ENCODE peak calls at places on chromosomes 5 and 9, in four cellular contexts. One of them, this sample, is unnamed.

GRCh38 chr5:151208481-151208914 is 15.4 kb downstream of the CCDC69 start:
- DNase-seq in stomach: no peak
- DNase-seq in left lung: no peak
- DNase-seq in tibial nerve: no peak
- DNase-seq in this sample: no peak

GRCh38 chr5:2023196-2023595 is 140.5 kb upstream of the IRX4 start:
- DNase-seq in stomach: no peak
- DNase-seq in left lung: no peak
- DNase-seq in tibial nerve: no peak
- DNase-seq in this sample: no peak

GRCh38 chr5:57435701-57436134 is 46.9 kb downstream of the ACTBL2 start:
- DNase-seq in stomach: peak; percentile 59
- DNase-seq in tibial nerve: no peak
- DNase-seq in left lung: no peak
- DNase-seq in this sample: no peak

GRCh38 chr5:167488371-167488770 is 803.1 kb upstream of the WWC1 start:
- DNase-seq in tibial nerve: no peak
- DNase-seq in left lung: no peak
- DNase-seq in stomach: no peak
- DNase-seq in this sample: no peak

GRCh38 chr5:160959804-160960203 is 107.8 kb upstream of the ATP10B start:
- DNase-seq in tibial nerve: no peak
- DNase-seq in stomach: peak; percentile 90
- DNase-seq in left lung: no peak
- DNase-seq in this sample: peak; percentile 50

GRCh38 chr9:22229069-22229468 is 217.6 kb upstream of the DMRTA1 start:
- DNase-seq in tibial nerve: no peak
- DNase-seq in stomach: no peak
- DNase-seq in left lung: peak; percentile 21
- DNase-seq in this sample: no peak

GRCh38 chr5:141094481-141095262 is at the start of gene PCDHB2:
- DNase-seq in tibial nerve: no peak
- DNase-seq in stomach: no peak
- DNase-seq in left lung: no peak
- DNase-seq in this sample: no peak

GRCh38 chr9:134996591-134997530 is 79.1 kb upstream of the FCN1 start:
- DNase-seq in tibial nerve: no peak
- DNase-seq in left lung: no peak
- DNase-seq in stomach: no peak
- DNase-seq in this sample: no peak

GRCh38 chr9:82957526-82958379 is 105.2 kb downstream of the RASEF start:
- DNase-seq in tibial nerve: no peak
- DNase-seq in left lung: no peak
- DNase-seq in stomach: no peak
- DNase-seq in this sample: no peak

GRCh38 chr9:118533101-118533500 is 828.9 kb downstream of the TLR4 start:
- DNase-seq in left lung: no peak
- DNase-seq in tibial nerve: no peak
- DNase-seq in stomach: no peak
- DNase-seq in this sample: no peak

GRCh38 chr5:141490271-141490670 is 1.4 kb downstream of the PCDHGC5 start:
- DNase-seq in left lung: no peak
- DNase-seq in stomach: no peak
- DNase-seq in tibial nerve: no peak
- DNase-seq in this sample: no peak

GRCh38 chr9:134348404-134349155 is 22.3 kb downstream of the RXRA start:
- DNase-seq in tibial nerve: no peak
- DNase-seq in stomach: no peak
- DNase-seq in left lung: no peak
- DNase-seq in this sample: no peak

GRCh38 chr9:96169488-96169887 is 132.5 kb downstream of the HSD17B3 start:
- DNase-seq in stomach: peak; percentile 64
- DNase-seq in tibial nerve: peak; percentile 82
- DNase-seq in left lung: no peak
- DNase-seq in this sample: no peak

GRCh38 chr9:93708987-93709302 is 132.6 kb downstream of the PHF2 start:
- DNase-seq in left lung: no peak
- DNase-seq in stomach: no peak
- DNase-seq in tibial nerve: no peak
- DNase-seq in this sample: no peak

GRCh38 chr5:52878671-52879070 is 91.0 kb downstream of the ITGA1 start:
- DNase-seq in stomach: no peak
- DNase-seq in tibial nerve: no peak
- DNase-seq in left lung: no peak
- DNase-seq in this sample: no peak

GRCh38 chr9:121942866-121943265 is 150.2 kb downstream of the TTLL11 start:
- DNase-seq in left lung: no peak
- DNase-seq in stomach: no peak
- DNase-seq in tibial nerve: no peak
- DNase-seq in this sample: no peak

GRCh38 chr5:31377284-31377946 is 154.5 kb downstream of the DROSHA start:
- DNase-seq in stomach: no peak
- DNase-seq in tibial nerve: no peak
- DNase-seq in left lung: no peak
- DNase-seq in this sample: no peak

GRCh38 chr5:165616550-165617430 is 2111.4 kb downstream of the MAT2B start:
- DNase-seq in tibial nerve: no peak
- DNase-seq in left lung: no peak
- DNase-seq in stomach: no peak
- DNase-seq in this sample: no peak

GRCh38 chr5:159210306-159210722 is 961 bp upstream of the RNF145 start:
- DNase-seq in left lung: no peak
- DNase-seq in tibial nerve: no peak
- DNase-seq in stomach: no peak
- DNase-seq in this sample: no peak

GRCh38 chr5:176542596-176543427 is 5.6 kb upstream of the RNF44 start:
- DNase-seq in tibial nerve: no peak
- DNase-seq in stomach: no peak
- DNase-seq in left lung: peak; percentile 84
- DNase-seq in this sample: no peak

GRCh38 chr9:126456802-126457547 is 130.3 kb downstream of the MVB12B start:
- DNase-seq in tibial nerve: no peak
- DNase-seq in stomach: no peak
- DNase-seq in left lung: no peak
- DNase-seq in this sample: no peak

GRCh38 chr5:110251366-110251765 is 475.1 kb downstream of the TMEM232 start:
- DNase-seq in stomach: no peak
- DNase-seq in tibial nerve: no peak
- DNase-seq in left lung: no peak
- DNase-seq in this sample: no peak

GRCh38 chr5:66080664-66081063 is 63.4 kb upstream of the SREK1 start:
- DNase-seq in tibial nerve: no peak
- DNase-seq in left lung: no peak
- DNase-seq in stomach: no peak
- DNase-seq in this sample: no peak

GRCh38 chr5:154972476-154973080 is 31.7 kb downstream of the MRPL22 start:
- DNase-seq in tibial nerve: no peak
- DNase-seq in stomach: no peak
- DNase-seq in left lung: no peak
- DNase-seq in this sample: no peak

GRCh38 chr9:34862043-34862442 is 96.0 kb upstream of the PHF24 start:
- DNase-seq in stomach: no peak
- DNase-seq in left lung: no peak
- DNase-seq in tibial nerve: no peak
- DNase-seq in this sample: no peak

GRCh38 chr9:34559616-34560546 is 29.6 kb downstream of the CNTFR start:
- DNase-seq in left lung: no peak
- DNase-seq in tibial nerve: no peak
- DNase-seq in stomach: peak; percentile 59
- DNase-seq in this sample: peak; percentile 10

GRCh38 chr9:15444141-15444540 is 21.5 kb downstream of the SNAPC3 start:
- DNase-seq in stomach: no peak
- DNase-seq in tibial nerve: no peak
- DNase-seq in left lung: no peak
- DNase-seq in this sample: no peak
- H3K36me3 ChIP-seq in stomach: peaks cover 39% of the 10 kb centered on the region
- H3K36me3 ChIP-seq in tibial nerve: peaks cover 34% of the 10 kb centered on the region
- H3K36me3 ChIP-seq in left lung: peaks cover 5% of the 10 kb centered on the region
- H3K36me3 ChIP-seq in this sample: peaks cover 16% of the 10 kb centered on the region

GRCh38 chr9:137236238-137236935 is 4.7 kb upstream of the TUBB4B start:
- DNase-seq in left lung: peak; percentile 95
- DNase-seq in tibial nerve: peak; percentile 68
- DNase-seq in stomach: peak; percentile 93
- DNase-seq in this sample: peak; percentile 88

GRCh38 chr9:137236936-137237421 is 4.1 kb upstream of the TUBB4B start:
- DNase-seq in stomach: no peak
- DNase-seq in left lung: no peak
- DNase-seq in tibial nerve: no peak
- DNase-seq in this sample: no peak

GRCh38 chr9:137234055-137234697 is 3.5 kb downstream of the SLC34A3 start:
- DNase-seq in tibial nerve: no peak
- DNase-seq in stomach: no peak
- DNase-seq in left lung: no peak
- DNase-seq in this sample: no peak

GRCh38 chr9:137234758-137235423 is 4.2 kb downstream of the SLC34A3 start:
- DNase-seq in left lung: no peak
- DNase-seq in stomach: no peak
- DNase-seq in tibial nerve: no peak
- DNase-seq in this sample: no peak

DNA sequence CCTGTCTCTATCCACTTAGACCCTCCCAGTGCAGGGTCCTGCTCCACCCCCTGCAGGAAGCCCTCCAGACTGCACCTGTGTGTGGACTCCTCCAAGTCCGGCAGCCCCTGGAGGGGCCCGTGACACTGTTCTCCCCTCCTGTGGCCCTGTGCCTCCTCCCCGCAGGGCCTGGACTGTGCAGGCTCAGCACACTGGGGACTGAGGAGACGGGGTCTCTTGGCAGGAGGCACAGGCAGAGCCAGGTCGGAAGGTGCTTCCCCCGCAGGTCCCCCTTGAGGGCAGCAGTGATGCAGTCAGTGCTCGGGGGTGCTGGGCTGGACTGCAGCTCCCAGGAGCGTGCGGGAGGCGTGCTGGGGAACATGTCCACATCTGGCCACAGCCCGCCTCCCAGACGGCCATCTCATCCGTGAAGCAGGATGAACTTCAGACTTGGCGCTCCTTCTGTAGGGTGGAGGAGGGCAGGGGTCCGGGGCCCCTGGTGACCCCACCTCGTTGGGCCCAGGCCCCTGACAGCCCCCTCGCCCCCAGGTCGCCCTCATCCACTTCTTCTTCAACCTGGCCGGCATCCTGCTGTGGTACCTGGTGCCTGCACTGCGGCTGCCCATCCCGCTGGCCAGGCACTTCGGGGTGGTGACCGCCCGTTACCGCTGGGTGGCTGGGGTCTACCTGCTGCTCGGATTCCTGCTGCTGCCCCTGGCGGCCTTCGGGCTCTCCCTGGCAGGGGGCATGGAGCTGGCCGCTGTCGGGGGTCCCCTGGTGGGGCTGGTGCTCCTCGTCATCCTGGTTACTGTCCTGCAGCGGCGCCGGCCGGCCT is 4.9 kb downstream of the SLC34A3 start:
- DNase-seq in left lung: no peak
- DNase-seq in tibial nerve: no peak
- DNase-seq in stomach: no peak
- DNase-seq in this sample: no peak
- H3K4me3 ChIP-seq in left lung: peak overlapping the region; percentile 16
- H3K4me3 ChIP-seq in tibial nerve: peak overlapping the region; percentile 15
- H3K4me3 ChIP-seq in stomach: peak overlapping the region; percentile 34
- H3K4me3 ChIP-seq in this sample: no peak overlapping the region

DNA sequence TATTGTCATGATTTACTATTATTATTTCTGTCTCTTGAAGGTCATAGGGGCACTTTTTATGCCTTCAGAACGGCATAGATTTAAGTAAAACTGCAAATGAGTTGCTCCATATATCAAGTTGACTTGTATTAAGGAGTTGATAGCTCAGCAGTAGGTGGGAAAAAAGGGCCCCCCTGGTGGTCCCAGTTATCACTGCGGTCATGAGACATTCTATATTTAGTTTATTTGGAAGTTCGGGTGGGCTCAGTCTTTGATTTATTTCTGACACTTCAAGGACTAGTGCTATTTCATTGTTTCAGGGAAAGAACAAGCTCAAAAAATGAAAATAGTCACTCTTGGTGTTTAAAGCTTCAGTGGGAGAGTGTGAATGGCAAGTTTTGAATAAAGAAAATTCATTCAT is 159.3 kb downstream of the SLC24A2 start:
- DNase-seq in left lung: no peak
- DNase-seq in tibial nerve: no peak
- DNase-seq in stomach: no peak
- DNase-seq in this sample: no peak
- TF ChIP-seq CTCF in left lung: no peak
- TF ChIP-seq CTCF in tibial nerve: no peak
- TF ChIP-seq CTCF in stomach: no peak
- TF ChIP-seq CTCF in this sample: no peak

DNA sequence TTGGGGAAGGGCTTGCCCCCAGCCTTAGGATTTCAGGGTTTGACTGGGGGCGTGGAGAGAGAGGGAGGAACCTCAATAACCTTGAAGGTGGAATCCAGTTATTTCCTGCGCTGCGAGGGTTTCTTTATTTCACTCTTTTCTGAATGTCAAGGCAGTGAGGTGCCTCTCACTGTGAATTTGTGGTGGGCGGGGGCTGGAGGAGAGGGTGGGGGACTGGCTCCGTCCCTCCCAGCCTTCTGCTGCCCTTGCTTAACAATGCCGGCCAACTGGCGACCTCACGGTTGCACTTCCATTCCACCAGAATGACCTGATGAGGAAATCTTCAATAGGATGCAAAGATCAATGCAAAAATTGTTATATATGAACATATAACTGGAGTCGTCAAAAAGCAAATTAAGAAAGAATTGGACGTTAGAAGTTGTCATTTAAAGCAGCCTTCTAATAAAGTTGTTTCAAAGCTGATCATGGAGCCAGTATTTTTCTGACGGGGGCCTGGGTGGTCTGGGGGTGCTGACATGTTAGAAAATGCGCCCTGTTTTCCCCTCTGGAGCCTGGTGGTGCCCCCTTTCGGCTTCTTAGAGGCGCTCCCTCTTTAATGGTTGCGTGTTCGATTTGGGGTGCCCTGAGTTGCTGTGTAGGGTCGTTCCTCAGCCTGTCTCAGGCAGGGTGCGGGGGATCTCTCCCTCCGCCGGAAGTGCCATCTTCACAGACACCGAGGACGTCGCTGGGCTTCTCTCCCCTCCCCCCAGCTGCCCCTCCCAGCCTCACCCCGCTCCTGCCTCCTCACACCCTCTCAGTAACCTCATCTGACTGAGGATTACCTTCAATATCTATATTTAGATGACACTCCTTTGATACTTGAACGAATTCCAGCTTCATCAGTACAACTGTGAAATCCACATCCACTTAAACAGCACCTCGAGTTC is 18.5 kb downstream of the PTGES2 start:
- DNase-seq in stomach: no peak
- DNase-seq in tibial nerve: no peak
- DNase-seq in left lung: no peak
- DNase-seq in this sample: no peak
- H3K36me3 ChIP-seq in stomach: peaks cover 48% of the 10 kb centered on the region
- H3K36me3 ChIP-seq in tibial nerve: peaks cover 17% of the 10 kb centered on the region
- H3K36me3 ChIP-seq in left lung: no peaks in the 10 kb centered on the region
- H3K36me3 ChIP-seq in this sample: peaks cover 22% of the 10 kb centered on the region

DNA sequence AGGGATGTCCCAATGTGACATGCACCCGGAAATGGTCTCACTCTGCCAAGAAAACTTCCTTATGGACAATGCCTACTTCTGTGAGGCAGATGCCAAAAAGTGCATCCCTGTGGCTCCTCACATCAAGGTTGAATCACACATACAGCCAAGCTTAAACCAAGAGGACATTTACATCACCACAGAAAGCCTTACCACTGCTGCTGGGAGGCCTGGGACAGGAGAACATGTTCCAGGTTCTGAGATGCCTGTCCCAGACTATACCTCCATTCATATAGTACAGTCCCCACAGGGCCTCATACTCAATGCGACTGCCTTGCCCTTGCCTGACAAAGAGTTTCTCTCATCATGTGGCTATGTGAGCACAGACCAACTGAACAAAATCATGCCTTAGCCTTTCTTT is 37.6 kb upstream of the CCDC152 start:
- DNase-seq in left lung: no peak
- DNase-seq in stomach: no peak
- DNase-seq in tibial nerve: no peak
- DNase-seq in this sample: no peak
- H3K4me3 ChIP-seq in left lung: no peak overlapping the region
- H3K4me3 ChIP-seq in stomach: no peak overlapping the region
- H3K4me3 ChIP-seq in tibial nerve: no peak overlapping the region
- H3K4me3 ChIP-seq in this sample: no peak overlapping the region